ENCODE peak calls at places on chromosomes 13 and 19, in nine cellular contexts. K is astrocyte of the spinal cord; X is kidney epithelial cell; W is fibroblast of lung; L is lower lobe of right lung; E is heart right ventricle; S is Panc1; O is CD8-positive, alpha-beta T cell; P is heart left ventricle. I is an unnamed sample.

GRCh38 chr19:45103200-45103624 is 10.2 kb downstream of the PPP1R37 start:
- DNase-seq in S (no peak), K (no peak), W (peak; percentile 29), E (no peak), O (peak; percentile 60), L (peak; percentile 65), P (peak; percentile 25), X (no peak), I (no peak)

GRCh38 chr13:93963266-93964131 is 516.0 kb downstream of the DCT start:
- DNase-seq in L (no peak), O (no peak), E (no peak), X (peak; percentile 16), P (no peak), S (peak; percentile 12), K (peak; percentile 46), W (peak; percentile 73), I (no peak)

GRCh38 chr19:43759515-43759914 is 4.8 kb upstream of the SMG9 start:
- DNase-seq in K (peak; percentile 80), X (no peak), E (no peak), P (no peak), O (no peak), L (no peak), W (peak; percentile 49), S (no peak), I (no peak)

GRCh38 chr19:39833464-39834286 is at the start of gene DYRK1B:
- DNase-seq in K (peak; percentile 97), W (peak; percentile 98), E (peak; percentile 99), P (peak; percentile 99), X (peak; percentile 91), L (peak; percentile 98), O (peak; percentile 98), S (peak; percentile 100), I (peak; percentile 73)

GRCh38 chr13:21453352-21454089 is 5.6 kb downstream of the ZDHHC20 start:
- DNase-seq in K (no peak), S (no peak), L (no peak), W (peak; percentile 77), P (no peak), X (no peak), O (no peak), E (no peak), I (no peak)

GRCh38 chr19:52492201-52492960 is 35.1 kb upstream of the ZNF808 start:
- DNase-seq in S (no peak), E (no peak), W (no peak), P (no peak), K (no peak), X (no peak), O (no peak), L (peak; percentile 45), I (no peak)

GRCh38 chr13:99370476-99371272 is 63.5 kb upstream of the GPR183 start:
- DNase-seq in X (no peak), P (no peak), S (no peak), O (no peak), K (no peak), E (no peak), L (no peak), W (no peak), I (no peak)

GRCh38 chr19:5953680-5954213 is 24.2 kb downstream of the RANBP3 start:
- DNase-seq in W (no peak), P (no peak), O (peak; percentile 44), K (peak; percentile 43), S (no peak), E (no peak), L (no peak), X (no peak), I (no peak)

GRCh38 chr19:18109731-18110671 is 12.4 kb downstream of the MAST3 start:
- DNase-seq in W (no peak), K (no peak), L (peak; percentile 85), E (no peak), X (no peak), O (no peak), S (no peak), P (peak; percentile 50), I (no peak)

GRCh38 chr13:104315606-104316005 is 1249.4 kb upstream of the SLC10A2 start:
- DNase-seq in S (peak; percentile 20), O (no peak), E (no peak), W (peak; percentile 85), X (peak; percentile 96), K (peak; percentile 93), L (no peak), P (no peak), I (peak; percentile 74)

GRCh38 chr13:25046985-25047660 is 48.8 kb upstream of the PABPC3 start:
- DNase-seq in O (no peak), X (no peak), W (peak; percentile 8), E (no peak), K (peak; percentile 34), S (no peak), P (no peak), L (no peak), I (no peak)

GRCh38 chr19:41264581-41265375 is 606 bp downstream of the HNRNPUL1 start:
- DNase-seq in X (no peak), W (peak; percentile 32), E (peak; percentile 61), S (no peak), O (peak; percentile 72), K (peak; percentile 14), P (peak; percentile 59), L (peak; percentile 75), I (no peak)

GRCh38 chr13:67966065-67966464 is 735.9 kb upstream of the PCDH9 start:
- DNase-seq in E (no peak), S (no peak), W (no peak), L (no peak), K (no peak), P (no peak), X (no peak), O (no peak), I (no peak)

GRCh38 chr13:97285221-97285955 is 63.3 kb downstream of the MBNL2 start:
- DNase-seq in X (no peak), W (no peak), K (no peak), O (no peak), L (no peak), E (no peak), S (no peak), P (no peak), I (no peak)

GRCh38 chr13:97286317-97287046 is 64.3 kb downstream of the MBNL2 start:
- DNase-seq in X (no peak), L (no peak), O (no peak), E (no peak), K (no peak), P (no peak), S (no peak), W (no peak), I (no peak)

GRCh38 chr13:97284558-97284957 is 62.4 kb downstream of the MBNL2 start:
- DNase-seq in P (no peak), L (no peak), O (no peak), E (no peak), K (no peak), X (no peak), W (peak; percentile 75), S (no peak), I (no peak)

GRCh38 chr13:97288486-97288900 is 66.4 kb downstream of the MBNL2 start:
- DNase-seq in S (no peak), W (no peak), O (no peak), X (no peak), K (no peak), E (no peak), P (no peak), L (no peak), I (no peak)

GRCh38 chr13:97287047-97287383 is 64.9 kb downstream of the MBNL2 start:
- DNase-seq in W (no peak), P (no peak), O (no peak), E (no peak), S (no peak), L (no peak), K (no peak), X (no peak), I (no peak)
- H3K4me3 ChIP-seq in W (no peak overlapping the region), P (no peak overlapping the region), O (no peak overlapping the region), E (no peak overlapping the region), S (no peak overlapping the region), L (no peak overlapping the region), K (no peak overlapping the region), X (no peak overlapping the region), I (no peak overlapping the region)

DNA sequence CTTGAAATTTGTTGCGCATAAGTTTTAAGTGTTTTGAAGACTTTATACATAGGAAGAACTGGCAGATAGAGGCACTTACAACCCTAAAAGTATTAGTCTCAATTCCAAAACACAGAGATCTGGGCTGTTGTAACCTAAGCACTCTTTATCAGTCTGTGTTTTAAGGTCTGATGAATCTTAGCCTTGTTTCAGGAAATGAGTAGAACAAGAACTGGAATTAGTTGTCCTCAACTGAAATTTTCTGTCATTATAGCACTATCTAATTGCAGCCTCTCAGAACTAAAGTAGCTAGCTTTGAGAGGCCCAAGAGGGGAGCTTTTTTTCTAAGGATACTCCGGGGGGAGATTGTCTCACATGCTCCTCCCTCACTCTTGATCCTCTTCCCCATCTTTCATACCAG is 13.0 kb downstream of the HNRNPM start:
- DNase-seq in P (no peak), O (no peak), W (no peak), E (no peak), K (no peak), X (no peak), S (no peak), L (no peak), I (no peak)
- H3K4me3 ChIP-seq in P (no peak overlapping the region), O (no peak overlapping the region), W (no peak overlapping the region), E (no peak overlapping the region), K (no peak overlapping the region), X (no peak overlapping the region), S (no peak overlapping the region), L (no peak overlapping the region), I (no peak overlapping the region)

DNA sequence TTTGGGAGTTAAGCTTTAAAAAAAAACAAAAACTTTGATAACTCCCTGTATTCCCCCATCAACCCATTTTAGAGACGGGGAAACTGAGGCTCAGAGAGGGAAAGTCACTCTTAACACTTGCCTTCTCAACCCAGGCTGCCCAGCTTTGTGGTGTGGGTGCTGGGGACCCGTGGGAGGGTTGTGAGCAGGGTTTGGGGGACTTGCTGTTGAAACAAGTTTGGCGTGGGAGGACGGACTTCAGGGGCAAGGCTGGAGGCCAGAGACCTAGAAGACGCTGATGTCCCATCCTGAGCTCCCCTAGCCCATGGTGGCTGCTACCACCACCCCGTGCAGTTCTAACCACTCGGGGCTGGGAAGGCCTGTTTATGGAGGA is 747 bp upstream of the CACTIN start:
- DNase-seq in O (no peak), E (no peak), W (no peak), K (no peak), P (no peak), L (no peak), X (no peak), S (no peak), I (no peak)
- H3K4me3 ChIP-seq in O (peak overlapping the region; percentile 22), E (peak overlapping the region; percentile 84), W (peak overlapping the region; percentile 38), K (no peak overlapping the region), P (no peak overlapping the region), L (peak overlapping the region; percentile 99), X (no peak overlapping the region), S (peak overlapping the region; percentile 93), I (peak overlapping the region; percentile 44)

DNA sequence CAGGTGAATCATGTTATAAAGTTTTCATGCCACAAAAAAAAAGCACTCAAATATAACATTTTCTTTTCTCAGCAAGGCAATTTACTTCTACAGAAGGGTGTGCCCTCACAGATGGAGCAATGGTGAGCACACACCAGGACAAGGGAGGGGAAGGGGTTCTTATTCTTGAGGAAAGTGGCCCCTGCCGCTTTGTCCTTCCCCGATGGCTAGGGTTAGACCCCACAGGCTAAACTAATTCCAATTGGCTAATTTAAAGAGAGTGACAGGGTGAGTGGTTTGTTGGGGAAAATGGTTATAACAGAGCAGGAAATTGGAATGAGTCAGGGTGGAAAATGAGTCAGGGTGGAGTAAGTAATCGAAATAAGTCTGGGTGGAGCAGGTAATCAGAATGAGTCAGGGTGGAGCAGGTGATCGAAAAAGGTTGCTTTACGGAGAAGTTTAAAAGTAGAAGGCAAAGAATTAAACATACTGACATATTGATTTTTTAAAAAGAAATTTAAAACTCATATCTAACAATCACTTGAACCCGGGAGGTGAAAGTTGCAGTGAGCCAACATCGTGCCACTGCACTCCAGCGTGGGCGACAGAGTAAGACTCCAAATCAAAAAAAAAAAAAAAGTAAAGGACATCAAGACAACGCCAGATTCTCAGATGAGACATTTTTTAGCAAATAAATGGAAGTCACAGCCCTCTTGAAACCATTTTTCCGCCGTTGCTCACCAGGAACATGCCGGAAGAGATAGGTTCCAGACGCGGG is 810 bp downstream of the ZNF562 start:
- DNase-seq in P (no peak), E (no peak), W (no peak), X (no peak), O (no peak), K (peak; percentile 13), S (peak; percentile 5), L (no peak), I (no peak)
- H3K4me3 ChIP-seq in P (peak overlapping the region; percentile 64), E (peak overlapping the region; percentile 70), W (peak overlapping the region; percentile 92), X (peak overlapping the region; percentile 70), O (peak overlapping the region; percentile 90), K (peak overlapping the region; percentile 90), S (peak overlapping the region; percentile 87), L (peak overlapping the region; percentile 90), I (peak overlapping the region; percentile 76)